ENCODE peak calls at places on chromosomes 16 and 17, in seven cellular contexts. C is NCI-H460; T is activated T-cell treated with anti-CD3 and anti-CD28 coated beads, Interleukin-2, amount 50 U/mL, for 48 hours; K is ascending aorta; I is IMR-90; H is WTC11; W is germinal center. B is an unnamed sample.

GRCh38 chr16:85451646-85452363 is 161.3 kb upstream of the GSE1 start:
- DNase-seq in C (no peak), T (no peak), K (no peak), I (no peak), H (no peak), W (no peak), B (no peak)

GRCh38 chr16:50403491-50403890 is 34.7 kb upstream of the BRD7 start:
- DNase-seq in C (no peak), T (no peak), K (peak; percentile 74), I (no peak), H (no peak), W (no peak), B (no peak)

GRCh38 chr16:56615353-56615752 is 7.0 kb downstream of the MT2A start:
- DNase-seq in C (no peak), T (no peak), K (no peak), I (peak; percentile 48), H (no peak), W (no peak), B (peak; percentile 31)

GRCh38 chr17:42184717-42185496 is at the start of gene HCRT:
- DNase-seq in C (no peak), T (no peak), K (no peak), I (no peak), H (no peak), W (no peak), B (no peak)

GRCh38 chr16:12646490-12647274 is 157.0 kb downstream of the CPPED1 start:
- DNase-seq in C (no peak), T (peak; percentile 57), K (no peak), I (no peak), H (no peak), W (no peak), B (no peak)

GRCh38 chr16:66443269-66443652 is 16.2 kb downstream of the BEAN1 start:
- DNase-seq in C (no peak), T (no peak), K (no peak), I (no peak), H (no peak), W (no peak), B (peak; percentile 12)

GRCh38 chr16:30741461-30741914 is 6.7 kb upstream of the PHKG2 start:
- DNase-seq in C (no peak), T (no peak), K (no peak), I (peak; percentile 92), H (no peak), W (no peak), B (peak; percentile 64)

GRCh38 chr16:19488213-19488640 is 33.7 kb downstream of the GDE1 start:
- DNase-seq in C (no peak), T (no peak), K (peak; percentile 30), I (no peak), H (peak; percentile 50), W (no peak), B (no peak)

GRCh38 chr16:12489362-12489761 is 314.3 kb downstream of the CPPED1 start:
- DNase-seq in C (no peak), T (no peak), K (no peak), I (no peak), H (no peak), W (no peak), B (no peak)

GRCh38 chr16:81380932-81381331 is 63.7 kb upstream of the CMIP start:
- DNase-seq in C (no peak), T (no peak), K (no peak), I (no peak), H (no peak), W (no peak), B (no peak)

B was measured in cardiac muscle cell.